ENCODE peak calls at places on chromosomes 6 and 20, in four cellular contexts. O is upper lobe of right lung, W is ovary, J is uterus. K is an unnamed sample.
A peak's percentile ranks its signal among the peaks of the same experiment; 100 is the strongest.

GRCh38 chr6:143621876-143622605 is 55.7 kb upstream of the PHACTR2 start:
- DNase-seq in O (no peak), W (no peak), J (no peak), K (no peak)

GRCh38 chr20:54075322-54075721 is 4.9 kb upstream of the BCAS1 start:
- DNase-seq in O (no peak), W (no peak), J (no peak), K (no peak)

GRCh38 chr6:130975325-130975724 is 87.7 kb downstream of the EPB41L2 start:
- DNase-seq in O (no peak), W (no peak), J (no peak), K (no peak)

GRCh38 chr6:33609444-33610034 is 11.6 kb upstream of the ITPR3 start:
- DNase-seq in O (no peak), W (peak; percentile 40), J (peak; percentile 72), K (no peak)

GRCh38 chr6:111761783-111762312 is 111.4 kb downstream of the FYN start:
- DNase-seq in O (no peak), W (no peak), J (no peak), K (no peak)

GRCh38 chr6:118744261-118744941 is 93.0 kb upstream of the CEP85L start:
- DNase-seq in O (no peak), W (no peak), J (no peak), K (no peak)

GRCh38 chr20:56417911-56418310 is 5.9 kb downstream of the CASS4 start:
- DNase-seq in O (no peak), W (no peak), J (no peak), K (no peak)

GRCh38 chr6:68333444-68333843 is 301.6 kb upstream of the ADGRB3 start:
- DNase-seq in O (no peak), W (no peak), J (no peak), K (no peak)

GRCh38 chr6:118993803-118994231 is 58.9 kb upstream of the MCM9 start:
- DNase-seq in O (no peak), W (no peak), J (no peak), K (no peak)

GRCh38 chr20:37336369-37337207 is 9.4 kb upstream of the SRC start:
- DNase-seq in O (peak; percentile 84), W (peak; percentile 64), J (peak; percentile 75), K (peak; percentile 91)

GRCh38 chr6:148852688-148853087 is 105.9 kb downstream of the UST start:
- DNase-seq in O (no peak), W (no peak), J (no peak), K (no peak)

GRCh38 chr6:46440133-46440532 is 51.1 kb downstream of the RCAN2 start:
- DNase-seq in O (no peak), W (no peak), J (no peak), K (no peak)

GRCh38 chr6:95352064-95352463 is 225.3 kb upstream of the MANEA start:
- DNase-seq in O (no peak), W (no peak), J (no peak), K (no peak)

GRCh38 chr20:62755817-62756724 is 40.2 kb upstream of the MRGBP start:
- DNase-seq in O (no peak), W (no peak), J (no peak), K (no peak)

GRCh38 chr20:4369798-4370124 is 351.9 kb upstream of the PRND start:
- DNase-seq in O (no peak), W (no peak), J (no peak), K (no peak)

GRCh38 chr6:45327956-45328522 is at the start of gene RUNX2:
- DNase-seq in O (no peak), W (no peak), J (no peak), K (no peak)

GRCh38 chr6:116447496-116448011 is 13.6 kb upstream of the CALHM6 start:
- DNase-seq in O (no peak), W (peak; percentile 26), J (no peak), K (no peak)

GRCh38 chr20:36498386-36499179 is 42.7 kb upstream of the MYL9 start:
- DNase-seq in O (no peak), W (no peak), J (no peak), K (no peak)

GRCh38 chr6:43203029-43203717 is 21.2 kb downstream of the CUL9 start:
- DNase-seq in O (peak; percentile 55), W (no peak), J (no peak), K (no peak)
- H3K36me3 ChIP-seq in O (peaks cover 25% of the 10 kb centered on the region), W (no peaks in the 10 kb centered on the region), J (no peaks in the 10 kb centered on the region), K (no peaks in the 10 kb centered on the region)

GRCh38 chr20:10645205-10645570 is 28.6 kb downstream of the JAG1 start:
- DNase-seq in O (no peak), W (no peak), J (no peak), K (no peak)
- H3K36me3 ChIP-seq in O (peaks cover 100% of the 10 kb centered on the region), W (no peaks in the 10 kb centered on the region), J (no peaks in the 10 kb centered on the region), K (peaks cover 61% of the 10 kb centered on the region)

GRCh38 chr20:46368902-46369268 is 37.5 kb downstream of the ELMO2 start:
- DNase-seq in O (no peak), W (no peak), J (no peak), K (no peak)

GRCh38 chr20:46367967-46368901 is 38.2 kb downstream of the ELMO2 start:
- DNase-seq in O (no peak), W (no peak), J (no peak), K (no peak)

GRCh38 chr20:46374383-46374782 is 32.0 kb downstream of the ELMO2 start:
- DNase-seq in O (no peak), W (no peak), J (no peak), K (no peak)

GRCh38 chr20:46375771-46376170 is 30.6 kb downstream of the ELMO2 start:
- DNase-seq in O (no peak), W (no peak), J (no peak), K (no peak)

DNA sequence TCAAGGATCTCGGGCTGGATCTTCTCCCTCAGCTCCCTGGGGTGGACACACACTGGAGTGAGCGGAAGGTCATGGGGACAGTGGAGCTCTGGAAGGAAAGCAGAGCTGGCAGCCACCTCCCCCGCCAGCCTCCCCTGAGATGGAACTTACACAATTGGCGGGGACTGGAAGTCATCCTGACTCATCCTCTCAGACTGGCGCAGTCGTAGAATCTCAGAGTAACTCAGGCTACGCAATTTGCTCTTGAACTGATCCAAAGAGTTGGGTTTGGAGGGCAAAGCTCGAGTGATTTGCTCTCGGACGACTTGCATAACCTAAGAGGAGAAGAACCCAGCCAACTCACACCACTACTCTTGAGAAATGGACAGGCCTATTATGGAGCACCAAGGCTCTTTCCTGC is 34.8 kb downstream of the ELMO2 start:
- DNase-seq in O (no peak), W (no peak), J (no peak), K (no peak)
- H3K36me3 ChIP-seq in O (peaks cover 92% of the 10 kb centered on the region), W (no peaks in the 10 kb centered on the region), J (no peaks in the 10 kb centered on the region), K (peaks cover 55% of the 10 kb centered on the region)

DNA sequence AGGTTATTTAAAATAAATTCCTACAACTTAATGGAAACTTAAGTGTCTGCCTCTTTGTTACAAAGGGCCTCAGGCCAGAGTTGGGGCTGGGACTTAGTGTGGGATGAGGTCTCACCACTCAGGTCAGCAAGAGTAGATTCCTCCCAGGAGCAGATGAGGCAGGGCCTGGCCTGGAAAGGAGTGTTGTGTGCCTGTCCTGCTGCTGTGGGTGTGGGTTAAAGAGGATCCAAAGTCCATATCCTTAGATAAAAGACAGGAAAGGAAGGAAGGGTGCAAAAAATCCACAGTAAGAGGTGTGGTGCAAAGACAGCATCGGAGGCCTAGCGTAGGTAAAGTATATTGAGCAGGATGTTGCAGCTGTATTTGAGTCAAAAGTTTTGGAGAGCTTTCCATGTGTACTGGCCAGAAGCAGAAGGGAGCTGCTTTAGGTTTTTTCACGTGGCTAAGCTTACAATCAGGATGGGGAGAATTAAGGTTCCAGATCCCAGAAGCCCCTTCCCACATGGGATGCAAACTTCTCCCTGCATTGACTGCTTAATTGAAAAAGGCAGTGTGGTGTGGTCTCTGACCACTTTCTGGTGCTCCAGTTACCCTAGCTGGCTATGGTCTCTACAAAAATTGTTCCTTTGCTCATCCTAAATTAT is 12.8 kb upstream of the PLCG1 start:
- DNase-seq in O (no peak), W (no peak), J (no peak), K (no peak)
- H3K36me3 ChIP-seq in O (peaks cover 74% of the 10 kb centered on the region), W (no peaks in the 10 kb centered on the region), J (no peaks in the 10 kb centered on the region), K (peaks cover 37% of the 10 kb centered on the region)

DNA sequence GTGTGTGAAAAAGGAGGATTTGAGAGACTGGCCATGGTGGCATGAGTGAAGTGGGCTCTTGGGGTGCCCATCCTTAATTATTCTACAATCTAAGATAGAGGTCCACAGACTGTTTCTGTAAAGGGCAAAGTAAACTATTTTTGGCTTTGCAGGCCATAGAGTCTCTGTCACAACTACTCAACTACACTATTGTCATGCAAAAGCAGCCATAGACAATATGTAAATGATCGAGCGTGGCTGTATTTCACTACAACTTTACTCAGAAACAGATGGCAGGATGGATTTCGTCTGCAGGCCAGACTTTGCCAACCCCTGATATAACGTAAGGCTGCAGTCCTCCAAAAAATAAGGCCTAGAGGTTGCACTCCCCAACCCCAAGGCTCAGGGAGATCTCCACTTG is 58.2 kb upstream of the NAA20 start:
- DNase-seq in O (no peak), W (no peak), J (no peak), K (no peak)
- H3K36me3 ChIP-seq in O (peaks cover 79% of the 10 kb centered on the region), W (no peaks in the 10 kb centered on the region), J (no peaks in the 10 kb centered on the region), K (no peaks in the 10 kb centered on the region)